ENCODE peak calls at places on chromosomes 5 and 9, in six cellular contexts. One of them, this sample, is unnamed. For H3K4me1, the result is how much of the 10 kb centered on the place peaks cover.

GRCh38 chr9:6938873-6939272 is 181.1 kb downstream of the KDM4C start:
- DNase-seq in neural progenitor cell: no peak
- DNase-seq in OCI-LY7: no peak
- DNase-seq in CD8-positive, alpha-beta memory T cell: no peak
- DNase-seq in heart left ventricle: no peak
- DNase-seq in thoracic aorta: no peak
- DNase-seq in this sample: no peak

GRCh38 chr9:87711857-87712800 is 13.8 kb upstream of the CTSL start:
- DNase-seq in neural progenitor cell: no peak
- DNase-seq in OCI-LY7: no peak
- DNase-seq in CD8-positive, alpha-beta memory T cell: no peak
- DNase-seq in heart left ventricle: no peak
- DNase-seq in thoracic aorta: no peak
- DNase-seq in this sample: peak

GRCh38 chr5:37988454-37989046 is 148.7 kb upstream of the GDNF start:
- DNase-seq in neural progenitor cell: no peak
- DNase-seq in OCI-LY7: no peak
- DNase-seq in CD8-positive, alpha-beta memory T cell: no peak
- DNase-seq in heart left ventricle: no peak
- DNase-seq in thoracic aorta: no peak
- DNase-seq in this sample: no peak

GRCh38 chr9:34506623-34507022 is 16.2 kb downstream of the ENHO start:
- DNase-seq in neural progenitor cell: no peak
- DNase-seq in OCI-LY7: no peak
- DNase-seq in CD8-positive, alpha-beta memory T cell: no peak
- DNase-seq in heart left ventricle: no peak
- DNase-seq in thoracic aorta: no peak
- DNase-seq in this sample: peak

GRCh38 chr5:39100851-39101396 is 26.7 kb upstream of the RICTOR start:
- DNase-seq in neural progenitor cell: no peak
- DNase-seq in OCI-LY7: no peak
- DNase-seq in CD8-positive, alpha-beta memory T cell: no peak
- DNase-seq in heart left ventricle: no peak
- DNase-seq in thoracic aorta: no peak
- DNase-seq in this sample: no peak

GRCh38 chr9:304519-305185 is 90.0 kb downstream of the DOCK8 start:
- DNase-seq in neural progenitor cell: no peak
- DNase-seq in OCI-LY7: no peak
- DNase-seq in CD8-positive, alpha-beta memory T cell: no peak
- DNase-seq in heart left ventricle: no peak
- DNase-seq in thoracic aorta: no peak
- DNase-seq in this sample: no peak

GRCh38 chr5:44246986-44247385 is 142.2 kb downstream of the FGF10 start:
- DNase-seq in neural progenitor cell: no peak
- DNase-seq in OCI-LY7: no peak
- DNase-seq in CD8-positive, alpha-beta memory T cell: no peak
- DNase-seq in heart left ventricle: no peak
- DNase-seq in thoracic aorta: no peak
- DNase-seq in this sample: no peak

GRCh38 chr5:149895416-149896345 is 48.9 kb downstream of the PDE6A start:
- DNase-seq in neural progenitor cell: no peak
- DNase-seq in OCI-LY7: no peak
- DNase-seq in CD8-positive, alpha-beta memory T cell: no peak
- DNase-seq in heart left ventricle: no peak
- DNase-seq in thoracic aorta: no peak
- DNase-seq in this sample: no peak

GRCh38 chr5:98428806-98429205 is 344.7 kb upstream of the RGMB start:
- DNase-seq in neural progenitor cell: no peak
- DNase-seq in OCI-LY7: no peak
- DNase-seq in CD8-positive, alpha-beta memory T cell: no peak
- DNase-seq in heart left ventricle: peak
- DNase-seq in thoracic aorta: no peak
- DNase-seq in this sample: no peak

GRCh38 chr5:93594591-93595419 is 11.8 kb downstream of the NR2F1 start:
- DNase-seq in neural progenitor cell: peak
- DNase-seq in OCI-LY7: no peak
- DNase-seq in CD8-positive, alpha-beta memory T cell: no peak
- DNase-seq in heart left ventricle: no peak
- DNase-seq in thoracic aorta: no peak
- DNase-seq in this sample: no peak

GRCh38 chr5:76542887-76543690 is 80.1 kb downstream of the F2RL2 start:
- DNase-seq in neural progenitor cell: no peak
- DNase-seq in OCI-LY7: no peak
- DNase-seq in CD8-positive, alpha-beta memory T cell: peak
- DNase-seq in heart left ventricle: no peak
- DNase-seq in thoracic aorta: no peak
- DNase-seq in this sample: no peak

GRCh38 chr5:108515706-108516105 is 133.8 kb upstream of the FBXL17 start:
- DNase-seq in neural progenitor cell: no peak
- DNase-seq in OCI-LY7: no peak
- DNase-seq in CD8-positive, alpha-beta memory T cell: no peak
- DNase-seq in heart left ventricle: no peak
- DNase-seq in thoracic aorta: no peak
- DNase-seq in this sample: no peak

GRCh38 chr5:39072915-39073758 is 1.1 kb downstream of the RICTOR start:
- DNase-seq in neural progenitor cell: peak
- DNase-seq in OCI-LY7: peak
- DNase-seq in CD8-positive, alpha-beta memory T cell: peak
- DNase-seq in heart left ventricle: peak
- DNase-seq in thoracic aorta: no peak
- DNase-seq in this sample: peak

GRCh38 chr5:36607838-36608783 is 1.7 kb downstream of the SLC1A3 start:
- DNase-seq in neural progenitor cell: no peak
- DNase-seq in OCI-LY7: no peak
- DNase-seq in CD8-positive, alpha-beta memory T cell: no peak
- DNase-seq in heart left ventricle: no peak
- DNase-seq in thoracic aorta: no peak
- DNase-seq in this sample: no peak

GRCh38 chr9:136977223-136978072 is at the start of gene PTGDS:
- DNase-seq in neural progenitor cell: peak
- DNase-seq in OCI-LY7: no peak
- DNase-seq in CD8-positive, alpha-beta memory T cell: no peak
- DNase-seq in heart left ventricle: peak
- DNase-seq in thoracic aorta: no peak
- DNase-seq in this sample: no peak

GRCh38 chr9:106059886-106060285 is 365.5 kb downstream of the TMEM38B start:
- DNase-seq in neural progenitor cell: no peak
- DNase-seq in OCI-LY7: no peak
- DNase-seq in CD8-positive, alpha-beta memory T cell: no peak
- DNase-seq in heart left ventricle: no peak
- DNase-seq in thoracic aorta: no peak
- DNase-seq in this sample: no peak

GRCh38 chr5:58276431-58276830 is 183.5 kb downstream of the PLK2 start:
- DNase-seq in neural progenitor cell: no peak
- DNase-seq in OCI-LY7: no peak
- DNase-seq in CD8-positive, alpha-beta memory T cell: no peak
- DNase-seq in heart left ventricle: no peak
- DNase-seq in thoracic aorta: no peak
- DNase-seq in this sample: no peak

GRCh38 chr5:65986050-65986451 is 59.7 kb downstream of the ERBIN start:
- DNase-seq in neural progenitor cell: no peak
- DNase-seq in OCI-LY7: no peak
- DNase-seq in CD8-positive, alpha-beta memory T cell: no peak
- DNase-seq in heart left ventricle: no peak
- DNase-seq in thoracic aorta: no peak
- DNase-seq in this sample: no peak

GRCh38 chr9:83081846-83082245 is 18.9 kb upstream of the RASEF start:
- DNase-seq in neural progenitor cell: no peak
- DNase-seq in OCI-LY7: no peak
- DNase-seq in CD8-positive, alpha-beta memory T cell: no peak
- DNase-seq in heart left ventricle: no peak
- DNase-seq in thoracic aorta: no peak
- DNase-seq in this sample: no peak

GRCh38 chr9:13750061-13750460 is 470.6 kb upstream of the MPDZ start:
- DNase-seq in neural progenitor cell: no peak
- DNase-seq in OCI-LY7: no peak
- DNase-seq in CD8-positive, alpha-beta memory T cell: no peak
- DNase-seq in heart left ventricle: no peak
- DNase-seq in thoracic aorta: no peak
- DNase-seq in this sample: no peak

DNA sequence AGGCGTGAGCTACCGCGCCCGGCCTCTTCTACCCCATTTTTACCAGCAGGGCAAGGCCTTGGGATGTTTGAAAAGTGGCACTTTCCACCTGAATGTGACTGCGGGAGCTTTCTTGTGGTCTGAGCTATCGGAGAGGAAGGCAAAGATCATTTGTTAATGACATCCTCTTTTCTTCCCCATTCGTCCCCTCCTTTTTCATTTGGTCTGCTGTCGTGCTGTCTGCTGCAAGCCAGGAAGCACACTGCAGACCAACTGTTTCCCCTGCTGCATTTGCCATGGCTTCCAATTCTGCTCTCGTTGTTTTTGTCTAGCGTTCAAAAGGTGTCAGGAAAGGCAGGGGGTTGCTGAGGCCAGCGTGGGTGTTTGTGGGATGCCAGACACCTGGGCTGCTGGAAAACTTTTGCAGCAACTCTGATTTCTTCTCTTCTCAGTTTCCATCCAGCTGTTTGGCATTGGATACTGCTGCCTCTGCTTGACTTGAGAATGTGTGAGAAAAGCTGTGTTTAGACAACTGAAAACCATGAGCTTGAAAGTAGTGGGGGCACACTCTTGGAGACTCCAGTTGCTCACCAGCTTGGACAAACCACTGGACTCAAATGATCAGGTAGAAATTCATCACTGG is 196.3 kb upstream of the MSX2 start:
- DNase-seq in neural progenitor cell: no peak
- DNase-seq in OCI-LY7: no peak
- DNase-seq in CD8-positive, alpha-beta memory T cell: no peak
- DNase-seq in heart left ventricle: no peak
- DNase-seq in thoracic aorta: no peak
- DNase-seq in this sample: no peak
- H3K4me3 ChIP-seq in neural progenitor cell: no peak
- H3K4me3 ChIP-seq in OCI-LY7: no peak
- H3K4me3 ChIP-seq in CD8-positive, alpha-beta memory T cell: no peak
- H3K4me3 ChIP-seq in heart left ventricle: no peak
- H3K4me3 ChIP-seq in thoracic aorta: no peak
- H3K4me3 ChIP-seq in this sample: no peak

DNA sequence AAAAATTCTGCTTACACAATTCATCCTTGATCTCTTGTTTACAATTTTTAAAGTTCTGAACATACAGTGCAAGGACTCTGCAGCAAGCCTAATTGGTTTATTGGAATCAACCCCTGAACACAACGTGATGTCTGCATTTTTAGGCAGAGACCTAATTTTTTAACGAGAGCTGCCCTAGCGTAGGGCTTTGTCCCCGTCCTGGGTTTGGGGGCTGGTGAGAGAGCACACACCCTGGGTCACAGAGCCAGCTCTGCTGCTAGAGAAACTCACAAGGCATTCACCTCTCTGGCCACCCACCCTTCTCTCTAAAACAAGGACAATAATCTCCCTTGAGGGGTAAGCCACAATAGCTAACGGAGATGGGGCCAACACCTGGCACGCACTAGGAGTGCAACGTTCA is 28.2 kb downstream of the SH3PXD2B start:
- DNase-seq in neural progenitor cell: no peak
- DNase-seq in OCI-LY7: no peak
- DNase-seq in CD8-positive, alpha-beta memory T cell: no peak
- DNase-seq in heart left ventricle: no peak
- DNase-seq in thoracic aorta: no peak
- DNase-seq in this sample: no peak
- H3K27ac ChIP-seq in neural progenitor cell: no peak
- H3K27ac ChIP-seq in OCI-LY7: no peak
- H3K27ac ChIP-seq in CD8-positive, alpha-beta memory T cell: no peak
- H3K27ac ChIP-seq in heart left ventricle: peak
- H3K27ac ChIP-seq in thoracic aorta: no peak
- H3K27ac ChIP-seq in this sample: peak

DNA sequence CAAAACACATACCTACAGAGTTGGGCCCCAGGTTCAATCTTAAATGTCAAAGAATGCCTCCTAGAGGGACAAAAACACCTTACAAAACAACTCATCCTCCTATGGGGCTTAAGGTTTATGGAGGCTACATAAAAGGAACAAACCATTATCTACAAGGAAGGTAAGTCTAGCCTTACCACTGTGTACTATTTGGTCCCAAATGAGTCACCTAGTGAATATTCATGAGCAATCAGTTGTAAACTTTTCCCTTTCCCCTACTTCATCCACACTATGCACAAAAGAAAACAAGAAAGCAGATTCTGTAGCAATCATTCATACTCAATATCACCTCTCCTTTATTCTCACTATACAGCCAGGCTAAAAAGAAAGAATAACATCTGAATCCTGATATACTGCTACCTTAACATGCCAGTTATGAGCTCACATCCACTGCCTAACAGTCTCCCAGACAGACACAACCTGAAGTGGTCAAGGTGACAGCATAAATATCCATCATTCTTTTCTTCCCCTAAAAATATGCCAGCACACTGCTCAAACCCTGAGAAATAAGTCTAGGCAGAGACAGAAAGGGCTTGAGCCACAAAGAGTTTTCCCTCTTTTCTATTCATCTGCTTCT is 6.2 kb downstream of the OXCT1 start:
- DNase-seq in neural progenitor cell: no peak
- DNase-seq in OCI-LY7: no peak
- DNase-seq in CD8-positive, alpha-beta memory T cell: no peak
- DNase-seq in heart left ventricle: no peak
- DNase-seq in thoracic aorta: no peak
- DNase-seq in this sample: no peak
- H3K4me1 ChIP-seq in neural progenitor cell: under half
- H3K4me1 ChIP-seq in OCI-LY7: under half
- H3K4me1 ChIP-seq in CD8-positive, alpha-beta memory T cell: under half
- H3K4me1 ChIP-seq in heart left ventricle: under half
- H3K4me1 ChIP-seq in thoracic aorta: under half
- H3K4me1 ChIP-seq in this sample: under half

GRCh38 chr5:176535101-176535654 is 2.0 kb downstream of the RNF44 start:
- DNase-seq in neural progenitor cell: no peak
- DNase-seq in OCI-LY7: peak
- DNase-seq in CD8-positive, alpha-beta memory T cell: peak
- DNase-seq in heart left ventricle: peak
- DNase-seq in thoracic aorta: no peak
- DNase-seq in this sample: no peak

GRCh38 chr5:176533390-176533789 is 3.8 kb downstream of the RNF44 start:
- DNase-seq in neural progenitor cell: no peak
- DNase-seq in OCI-LY7: peak
- DNase-seq in CD8-positive, alpha-beta memory T cell: no peak
- DNase-seq in heart left ventricle: peak
- DNase-seq in thoracic aorta: no peak
- DNase-seq in this sample: no peak

GRCh38 chr5:176535655-176536131 is 1.5 kb downstream of the RNF44 start:
- DNase-seq in neural progenitor cell: peak
- DNase-seq in OCI-LY7: peak
- DNase-seq in CD8-positive, alpha-beta memory T cell: no peak
- DNase-seq in heart left ventricle: no peak
- DNase-seq in thoracic aorta: no peak
- DNase-seq in this sample: no peak

GRCh38 chr5:176533894-176534611 is 3.1 kb downstream of the RNF44 start:
- DNase-seq in neural progenitor cell: no peak
- DNase-seq in OCI-LY7: peak
- DNase-seq in CD8-positive, alpha-beta memory T cell: peak
- DNase-seq in heart left ventricle: no peak
- DNase-seq in thoracic aorta: no peak
- DNase-seq in this sample: no peak

DNA sequence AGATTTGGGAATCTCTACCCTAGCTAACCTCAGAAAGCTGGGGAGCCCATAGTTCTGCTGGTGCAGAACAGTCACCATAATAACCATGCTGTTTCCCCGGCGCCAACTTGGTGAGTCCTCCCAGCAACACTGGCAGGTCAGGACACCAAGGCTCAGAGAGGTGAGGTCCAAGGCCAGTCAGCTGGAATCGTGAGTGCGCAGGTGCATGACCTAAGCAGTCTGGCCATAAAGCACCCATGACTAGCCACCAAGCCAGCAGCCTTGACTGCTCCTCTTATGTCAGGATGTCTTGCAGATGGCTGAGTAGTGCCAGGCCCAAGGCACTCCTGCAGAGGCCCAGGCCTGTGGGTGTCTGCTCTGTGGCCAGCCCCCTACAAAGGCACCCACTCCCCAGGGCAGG is 2.6 kb downstream of the RNF44 start:
- DNase-seq in neural progenitor cell: no peak
- DNase-seq in OCI-LY7: peak
- DNase-seq in CD8-positive, alpha-beta memory T cell: no peak
- DNase-seq in heart left ventricle: no peak
- DNase-seq in thoracic aorta: no peak
- DNase-seq in this sample: no peak
- H3K4me3 ChIP-seq in neural progenitor cell: no peak
- H3K4me3 ChIP-seq in OCI-LY7: peak
- H3K4me3 ChIP-seq in CD8-positive, alpha-beta memory T cell: peak
- H3K4me3 ChIP-seq in heart left ventricle: no peak
- H3K4me3 ChIP-seq in thoracic aorta: peak
- H3K4me3 ChIP-seq in this sample: no peak